ENCODE peak calls at places on chromosome 2, in ten cellular contexts. One of them, this sample, is unnamed.
A peak's percentile ranks its signal among the peaks of the same experiment; 100 is the strongest.

GRCh38 chr2:163505281-163505680 is 230.5 kb downstream of the FIGN start:
- DNase-seq in GM12892: no peak
- DNase-seq in activated naive CD4-positive, alpha-beta T cell treated with anti-CD3 and anti-CD28 coated beads for 36 hours: no peak
- DNase-seq in NCI-H446 treated with DMSO at 0.1 percent for 48 hours: no peak
- DNase-seq in fibroblast of the conjunctiva: no peak
- DNase-seq in NB4: no peak
- DNase-seq in Caco-2: no peak
- DNase-seq in CD4-positive, alpha-beta memory T cell: no peak
- DNase-seq in kidney epithelial cell: no peak
- DNase-seq in GOT3: no peak
- DNase-seq in this sample: no peak

GRCh38 chr2:67502346-67503065 is 105.4 kb downstream of the ETAA1 start:
- DNase-seq in GM12892: no peak
- DNase-seq in activated naive CD4-positive, alpha-beta T cell treated with anti-CD3 and anti-CD28 coated beads for 36 hours: no peak
- DNase-seq in NCI-H446 treated with DMSO at 0.1 percent for 48 hours: no peak
- DNase-seq in fibroblast of the conjunctiva: no peak
- DNase-seq in NB4: no peak
- DNase-seq in Caco-2: no peak
- DNase-seq in CD4-positive, alpha-beta memory T cell: no peak
- DNase-seq in kidney epithelial cell: no peak
- DNase-seq in GOT3: no peak
- DNase-seq in this sample: no peak

GRCh38 chr2:37582911-37583310 is 88.5 kb downstream of the CDC42EP3 start:
- DNase-seq in GM12892: no peak
- DNase-seq in activated naive CD4-positive, alpha-beta T cell treated with anti-CD3 and anti-CD28 coated beads for 36 hours: peak; percentile 28
- DNase-seq in NCI-H446 treated with DMSO at 0.1 percent for 48 hours: peak; percentile 75
- DNase-seq in fibroblast of the conjunctiva: no peak
- DNase-seq in NB4: no peak
- DNase-seq in Caco-2: no peak
- DNase-seq in CD4-positive, alpha-beta memory T cell: peak; percentile 23
- DNase-seq in kidney epithelial cell: no peak
- DNase-seq in GOT3: no peak
- DNase-seq in this sample: no peak

GRCh38 chr2:218508299-218508698 is 59.9 kb downstream of the USP37 start:
- DNase-seq in GM12892: no peak
- DNase-seq in activated naive CD4-positive, alpha-beta T cell treated with anti-CD3 and anti-CD28 coated beads for 36 hours: no peak
- DNase-seq in NCI-H446 treated with DMSO at 0.1 percent for 48 hours: no peak
- DNase-seq in fibroblast of the conjunctiva: no peak
- DNase-seq in NB4: no peak
- DNase-seq in Caco-2: no peak
- DNase-seq in CD4-positive, alpha-beta memory T cell: no peak
- DNase-seq in kidney epithelial cell: no peak
- DNase-seq in GOT3: no peak
- DNase-seq in this sample: no peak

GRCh38 chr2:159557437-159558034 is 58.8 kb downstream of the BAZ2B start:
- DNase-seq in GM12892: no peak
- DNase-seq in activated naive CD4-positive, alpha-beta T cell treated with anti-CD3 and anti-CD28 coated beads for 36 hours: no peak
- DNase-seq in NCI-H446 treated with DMSO at 0.1 percent for 48 hours: no peak
- DNase-seq in fibroblast of the conjunctiva: no peak
- DNase-seq in NB4: peak; percentile 20
- DNase-seq in Caco-2: peak; percentile 40
- DNase-seq in CD4-positive, alpha-beta memory T cell: no peak
- DNase-seq in kidney epithelial cell: no peak
- DNase-seq in GOT3: no peak
- DNase-seq in this sample: no peak

GRCh38 chr2:220748875-220749479 is 823.1 kb downstream of the EPHA4 start:
- DNase-seq in GM12892: no peak
- DNase-seq in activated naive CD4-positive, alpha-beta T cell treated with anti-CD3 and anti-CD28 coated beads for 36 hours: no peak
- DNase-seq in NCI-H446 treated with DMSO at 0.1 percent for 48 hours: no peak
- DNase-seq in fibroblast of the conjunctiva: no peak
- DNase-seq in NB4: no peak
- DNase-seq in Caco-2: no peak
- DNase-seq in CD4-positive, alpha-beta memory T cell: no peak
- DNase-seq in kidney epithelial cell: no peak
- DNase-seq in GOT3: no peak
- DNase-seq in this sample: no peak

GRCh38 chr2:18380316-18380715 is 180.1 kb downstream of the RDH14 start:
- DNase-seq in GM12892: no peak
- DNase-seq in activated naive CD4-positive, alpha-beta T cell treated with anti-CD3 and anti-CD28 coated beads for 36 hours: no peak
- DNase-seq in NCI-H446 treated with DMSO at 0.1 percent for 48 hours: no peak
- DNase-seq in fibroblast of the conjunctiva: no peak
- DNase-seq in NB4: peak; percentile 31
- DNase-seq in Caco-2: no peak
- DNase-seq in CD4-positive, alpha-beta memory T cell: no peak
- DNase-seq in kidney epithelial cell: no peak
- DNase-seq in GOT3: no peak
- DNase-seq in this sample: no peak

GRCh38 chr2:200585730-200586643 is at the start of gene AOX1:
- DNase-seq in GM12892: peak; percentile 19
- DNase-seq in activated naive CD4-positive, alpha-beta T cell treated with anti-CD3 and anti-CD28 coated beads for 36 hours: peak; percentile 39
- DNase-seq in NCI-H446 treated with DMSO at 0.1 percent for 48 hours: no peak
- DNase-seq in fibroblast of the conjunctiva: peak; percentile 72
- DNase-seq in NB4: no peak
- DNase-seq in Caco-2: no peak
- DNase-seq in CD4-positive, alpha-beta memory T cell: peak; percentile 8
- DNase-seq in kidney epithelial cell: no peak
- DNase-seq in GOT3: no peak
- DNase-seq in this sample: no peak

GRCh38 chr2:112757265-112757664 is 7.1 kb downstream of the CKAP2L start:
- DNase-seq in GM12892: no peak
- DNase-seq in activated naive CD4-positive, alpha-beta T cell treated with anti-CD3 and anti-CD28 coated beads for 36 hours: peak; percentile 16
- DNase-seq in NCI-H446 treated with DMSO at 0.1 percent for 48 hours: no peak
- DNase-seq in fibroblast of the conjunctiva: no peak
- DNase-seq in NB4: peak; percentile 44
- DNase-seq in Caco-2: no peak
- DNase-seq in CD4-positive, alpha-beta memory T cell: no peak
- DNase-seq in kidney epithelial cell: no peak
- DNase-seq in GOT3: no peak
- DNase-seq in this sample: no peak

GRCh38 chr2:21585863-21586262 is 462.1 kb downstream of the TDRD15 start:
- DNase-seq in GM12892: no peak
- DNase-seq in activated naive CD4-positive, alpha-beta T cell treated with anti-CD3 and anti-CD28 coated beads for 36 hours: no peak
- DNase-seq in NCI-H446 treated with DMSO at 0.1 percent for 48 hours: no peak
- DNase-seq in fibroblast of the conjunctiva: no peak
- DNase-seq in NB4: no peak
- DNase-seq in Caco-2: no peak
- DNase-seq in CD4-positive, alpha-beta memory T cell: no peak
- DNase-seq in kidney epithelial cell: no peak
- DNase-seq in GOT3: no peak
- DNase-seq in this sample: no peak

GRCh38 chr2:120793682-120794403 is 58.2 kb downstream of the GLI2 start:
- DNase-seq in GM12892: no peak
- DNase-seq in activated naive CD4-positive, alpha-beta T cell treated with anti-CD3 and anti-CD28 coated beads for 36 hours: no peak
- DNase-seq in NCI-H446 treated with DMSO at 0.1 percent for 48 hours: peak; percentile 75
- DNase-seq in fibroblast of the conjunctiva: peak; percentile 39
- DNase-seq in NB4: no peak
- DNase-seq in Caco-2: no peak
- DNase-seq in CD4-positive, alpha-beta memory T cell: no peak
- DNase-seq in kidney epithelial cell: no peak
- DNase-seq in GOT3: no peak
- DNase-seq in this sample: no peak

GRCh38 chr2:173021939-173022371 is 53.7 kb upstream of the MAP3K20 start:
- DNase-seq in GM12892: no peak
- DNase-seq in activated naive CD4-positive, alpha-beta T cell treated with anti-CD3 and anti-CD28 coated beads for 36 hours: no peak
- DNase-seq in NCI-H446 treated with DMSO at 0.1 percent for 48 hours: no peak
- DNase-seq in fibroblast of the conjunctiva: no peak
- DNase-seq in NB4: peak; percentile 18
- DNase-seq in Caco-2: no peak
- DNase-seq in CD4-positive, alpha-beta memory T cell: no peak
- DNase-seq in kidney epithelial cell: no peak
- DNase-seq in GOT3: no peak
- DNase-seq in this sample: no peak

GRCh38 chr2:644871-645270 is 32.3 kb downstream of the TMEM18 start:
- DNase-seq in GM12892: no peak
- DNase-seq in activated naive CD4-positive, alpha-beta T cell treated with anti-CD3 and anti-CD28 coated beads for 36 hours: no peak
- DNase-seq in NCI-H446 treated with DMSO at 0.1 percent for 48 hours: no peak
- DNase-seq in fibroblast of the conjunctiva: no peak
- DNase-seq in NB4: no peak
- DNase-seq in Caco-2: no peak
- DNase-seq in CD4-positive, alpha-beta memory T cell: no peak
- DNase-seq in kidney epithelial cell: no peak
- DNase-seq in GOT3: no peak
- DNase-seq in this sample: no peak

GRCh38 chr2:102925003-102925402 is 163.2 kb downstream of the TMEM182 start:
- DNase-seq in GM12892: no peak
- DNase-seq in activated naive CD4-positive, alpha-beta T cell treated with anti-CD3 and anti-CD28 coated beads for 36 hours: no peak
- DNase-seq in NCI-H446 treated with DMSO at 0.1 percent for 48 hours: no peak
- DNase-seq in fibroblast of the conjunctiva: no peak
- DNase-seq in NB4: no peak
- DNase-seq in Caco-2: no peak
- DNase-seq in CD4-positive, alpha-beta memory T cell: no peak
- DNase-seq in kidney epithelial cell: no peak
- DNase-seq in GOT3: no peak
- DNase-seq in this sample: no peak

GRCh38 chr2:38465789-38466127 is 88.7 kb upstream of the ATL2 start:
- DNase-seq in GM12892: peak; percentile 38
- DNase-seq in activated naive CD4-positive, alpha-beta T cell treated with anti-CD3 and anti-CD28 coated beads for 36 hours: peak; percentile 31
- DNase-seq in NCI-H446 treated with DMSO at 0.1 percent for 48 hours: no peak
- DNase-seq in fibroblast of the conjunctiva: no peak
- DNase-seq in NB4: peak; percentile 69
- DNase-seq in Caco-2: peak; percentile 48
- DNase-seq in CD4-positive, alpha-beta memory T cell: peak; percentile 7
- DNase-seq in kidney epithelial cell: no peak
- DNase-seq in GOT3: no peak
- DNase-seq in this sample: no peak

GRCh38 chr2:96739051-96739632 is 722 bp downstream of the LMAN2L start:
- DNase-seq in GM12892: no peak
- DNase-seq in activated naive CD4-positive, alpha-beta T cell treated with anti-CD3 and anti-CD28 coated beads for 36 hours: no peak
- DNase-seq in NCI-H446 treated with DMSO at 0.1 percent for 48 hours: no peak
- DNase-seq in fibroblast of the conjunctiva: no peak
- DNase-seq in NB4: no peak
- DNase-seq in Caco-2: no peak
- DNase-seq in CD4-positive, alpha-beta memory T cell: no peak
- DNase-seq in kidney epithelial cell: no peak
- DNase-seq in GOT3: no peak
- DNase-seq in this sample: no peak

GRCh38 chr2:26380281-26380680 is 21.4 kb upstream of the DRC1 start:
- DNase-seq in GM12892: no peak
- DNase-seq in activated naive CD4-positive, alpha-beta T cell treated with anti-CD3 and anti-CD28 coated beads for 36 hours: no peak
- DNase-seq in NCI-H446 treated with DMSO at 0.1 percent for 48 hours: no peak
- DNase-seq in fibroblast of the conjunctiva: no peak
- DNase-seq in NB4: no peak
- DNase-seq in Caco-2: no peak
- DNase-seq in CD4-positive, alpha-beta memory T cell: no peak
- DNase-seq in kidney epithelial cell: no peak
- DNase-seq in GOT3: no peak
- DNase-seq in this sample: no peak

GRCh38 chr2:241851325-241852115 is 7.2 kb downstream of the PDCD1 start:
- DNase-seq in GM12892: no peak
- DNase-seq in activated naive CD4-positive, alpha-beta T cell treated with anti-CD3 and anti-CD28 coated beads for 36 hours: no peak
- DNase-seq in NCI-H446 treated with DMSO at 0.1 percent for 48 hours: no peak
- DNase-seq in fibroblast of the conjunctiva: no peak
- DNase-seq in NB4: peak; percentile 0
- DNase-seq in Caco-2: no peak
- DNase-seq in CD4-positive, alpha-beta memory T cell: no peak
- DNase-seq in kidney epithelial cell: no peak
- DNase-seq in GOT3: no peak
- DNase-seq in this sample: no peak

GRCh38 chr2:67566292-67566691 is 169.2 kb downstream of the ETAA1 start:
- DNase-seq in GM12892: no peak
- DNase-seq in activated naive CD4-positive, alpha-beta T cell treated with anti-CD3 and anti-CD28 coated beads for 36 hours: no peak
- DNase-seq in NCI-H446 treated with DMSO at 0.1 percent for 48 hours: no peak
- DNase-seq in fibroblast of the conjunctiva: no peak
- DNase-seq in NB4: no peak
- DNase-seq in Caco-2: no peak
- DNase-seq in CD4-positive, alpha-beta memory T cell: no peak
- DNase-seq in kidney epithelial cell: no peak
- DNase-seq in GOT3: no peak
- DNase-seq in this sample: no peak

GRCh38 chr2:46431481-46432235 is 47.7 kb upstream of the TMEM247 start:
- DNase-seq in GM12892: no peak
- DNase-seq in activated naive CD4-positive, alpha-beta T cell treated with anti-CD3 and anti-CD28 coated beads for 36 hours: no peak
- DNase-seq in NCI-H446 treated with DMSO at 0.1 percent for 48 hours: no peak
- DNase-seq in fibroblast of the conjunctiva: no peak
- DNase-seq in NB4: peak; percentile 11
- DNase-seq in Caco-2: no peak
- DNase-seq in CD4-positive, alpha-beta memory T cell: no peak
- DNase-seq in kidney epithelial cell: no peak
- DNase-seq in GOT3: no peak
- DNase-seq in this sample: no peak